ENCODE peak calls at places on chromosomes 3 and 15, in four cellular contexts. One of them, this sample, is unnamed.

GRCh38 chr3:12828751-12829150 is 12.6 kb downstream of the RPL32 start:
- DNase-seq in tibial nerve: no peak
- DNase-seq in kidney: no peak
- DNase-seq in tibial artery: no peak
- DNase-seq in this sample: no peak

GRCh38 chr3:13091898-13092620 is 18.8 kb upstream of the IQSEC1 start:
- DNase-seq in tibial nerve: peak
- DNase-seq in kidney: peak
- DNase-seq in tibial artery: peak
- DNase-seq in this sample: peak

GRCh38 chr3:133712017-133712416 is 34.2 kb upstream of the TF start:
- DNase-seq in tibial nerve: no peak
- DNase-seq in kidney: no peak
- DNase-seq in tibial artery: no peak
- DNase-seq in this sample: no peak

GRCh38 chr3:194364652-194365434 is 4.7 kb downstream of the LRRC15 start:
- DNase-seq in tibial nerve: no peak
- DNase-seq in kidney: peak
- DNase-seq in tibial artery: no peak
- DNase-seq in this sample: peak

GRCh38 chr15:40932625-40933519 is 3.7 kb downstream of the DLL4 start:
- DNase-seq in tibial nerve: no peak
- DNase-seq in kidney: no peak
- DNase-seq in tibial artery: no peak
- DNase-seq in this sample: no peak

GRCh38 chr3:52339612-52340011 is 23.5 kb downstream of the DNAH1 start:
- DNase-seq in tibial nerve: peak
- DNase-seq in kidney: no peak
- DNase-seq in tibial artery: no peak
- DNase-seq in this sample: peak

GRCh38 chr3:186219211-186219638 is 110.3 kb upstream of the ETV5 start:
- DNase-seq in tibial nerve: no peak
- DNase-seq in kidney: no peak
- DNase-seq in tibial artery: no peak
- DNase-seq in this sample: peak

GRCh38 chr3:66615643-66616301 is 115.0 kb upstream of the LRIG1 start:
- DNase-seq in tibial nerve: no peak
- DNase-seq in kidney: no peak
- DNase-seq in tibial artery: no peak
- DNase-seq in this sample: no peak

GRCh38 chr3:125238759-125239158 is 26.2 kb upstream of the SLC12A8 start:
- DNase-seq in tibial nerve: no peak
- DNase-seq in kidney: no peak
- DNase-seq in tibial artery: no peak
- DNase-seq in this sample: no peak

GRCh38 chr3:105957722-105958121 is 88.9 kb upstream of the CBLB start:
- DNase-seq in tibial nerve: no peak
- DNase-seq in kidney: no peak
- DNase-seq in tibial artery: no peak
- DNase-seq in this sample: no peak

GRCh38 chr3:52530918-52531635 is 2.6 kb downstream of the NT5DC2 start:
- DNase-seq in tibial nerve: no peak
- DNase-seq in kidney: peak
- DNase-seq in tibial artery: no peak
- DNase-seq in this sample: no peak

GRCh38 chr3:115698851-115699535 is 75.7 kb downstream of the GAP43 start:
- DNase-seq in tibial nerve: no peak
- DNase-seq in kidney: no peak
- DNase-seq in tibial artery: no peak
- DNase-seq in this sample: no peak

GRCh38 chr15:62647195-62647865 is 395.2 kb upstream of the TPM1 start:
- DNase-seq in tibial nerve: peak
- DNase-seq in kidney: no peak
- DNase-seq in tibial artery: no peak
- DNase-seq in this sample: no peak

GRCh38 chr3:171172070-171172469 is 145.6 kb upstream of the SLC2A2 start:
- DNase-seq in tibial nerve: no peak
- DNase-seq in kidney: no peak
- DNase-seq in tibial artery: no peak
- DNase-seq in this sample: no peak

GRCh38 chr15:66939016-66939415 is 126.4 kb upstream of the SMAD3 start:
- DNase-seq in tibial nerve: no peak
- DNase-seq in kidney: no peak
- DNase-seq in tibial artery: no peak
- DNase-seq in this sample: no peak

GRCh38 chr3:3200632-3201212 is 21.2 kb upstream of the CRBN start:
- DNase-seq in tibial nerve: peak
- DNase-seq in kidney: no peak
- DNase-seq in tibial artery: peak
- DNase-seq in this sample: peak

GRCh38 chr3:29605845-29606244 is 325.0 kb downstream of the RBMS3 start:
- DNase-seq in tibial nerve: no peak
- DNase-seq in kidney: no peak
- DNase-seq in tibial artery: no peak
- DNase-seq in this sample: no peak

GRCh38 chr3:58047806-58048205 is 39.6 kb downstream of the FLNB start:
- DNase-seq in tibial nerve: no peak
- DNase-seq in kidney: no peak
- DNase-seq in tibial artery: no peak
- DNase-seq in this sample: no peak

GRCh38 chr3:46742992-46743391 is 25.3 kb upstream of the PRSS50 start:
- DNase-seq in tibial nerve: no peak
- DNase-seq in kidney: no peak
- DNase-seq in tibial artery: no peak
- DNase-seq in this sample: no peak

GRCh38 chr3:119990888-119991287 is 103.4 kb downstream of the GSK3B start:
- DNase-seq in tibial nerve: no peak
- DNase-seq in kidney: no peak
- DNase-seq in tibial artery: no peak
- DNase-seq in this sample: no peak

GRCh38 chr3:140011611-140012277 is 76.8 kb downstream of the CLSTN2 start:
- DNase-seq in tibial nerve: no peak
- DNase-seq in kidney: no peak
- DNase-seq in tibial artery: no peak
- DNase-seq in this sample: no peak

GRCh38 chr3:187266691-187267090 is 24.8 kb downstream of the MASP1 start:
- DNase-seq in tibial nerve: no peak
- DNase-seq in kidney: no peak
- DNase-seq in tibial artery: no peak
- DNase-seq in this sample: no peak

GRCh38 chr3:187265461-187265955 is 26.0 kb downstream of the MASP1 start:
- DNase-seq in tibial nerve: no peak
- DNase-seq in kidney: no peak
- DNase-seq in tibial artery: no peak
- DNase-seq in this sample: no peak

GRCh38 chr3:187264051-187264450 is 27.5 kb downstream of the MASP1 start:
- DNase-seq in tibial nerve: no peak
- DNase-seq in kidney: no peak
- DNase-seq in tibial artery: no peak
- DNase-seq in this sample: no peak

GRCh38 chr3:187263270-187263669 is 28.3 kb downstream of the MASP1 start:
- DNase-seq in tibial nerve: no peak
- DNase-seq in kidney: no peak
- DNase-seq in tibial artery: no peak
- DNase-seq in this sample: no peak

GRCh38 chr3:187264946-187265345 is 26.6 kb downstream of the MASP1 start:
- DNase-seq in tibial nerve: no peak
- DNase-seq in kidney: no peak
- DNase-seq in tibial artery: no peak
- DNase-seq in this sample: no peak
- H3K27ac ChIP-seq in tibial nerve: no peak
- H3K27ac ChIP-seq in kidney: no peak
- H3K27ac ChIP-seq in tibial artery: no peak
- H3K27ac ChIP-seq in this sample: no peak

DNA sequence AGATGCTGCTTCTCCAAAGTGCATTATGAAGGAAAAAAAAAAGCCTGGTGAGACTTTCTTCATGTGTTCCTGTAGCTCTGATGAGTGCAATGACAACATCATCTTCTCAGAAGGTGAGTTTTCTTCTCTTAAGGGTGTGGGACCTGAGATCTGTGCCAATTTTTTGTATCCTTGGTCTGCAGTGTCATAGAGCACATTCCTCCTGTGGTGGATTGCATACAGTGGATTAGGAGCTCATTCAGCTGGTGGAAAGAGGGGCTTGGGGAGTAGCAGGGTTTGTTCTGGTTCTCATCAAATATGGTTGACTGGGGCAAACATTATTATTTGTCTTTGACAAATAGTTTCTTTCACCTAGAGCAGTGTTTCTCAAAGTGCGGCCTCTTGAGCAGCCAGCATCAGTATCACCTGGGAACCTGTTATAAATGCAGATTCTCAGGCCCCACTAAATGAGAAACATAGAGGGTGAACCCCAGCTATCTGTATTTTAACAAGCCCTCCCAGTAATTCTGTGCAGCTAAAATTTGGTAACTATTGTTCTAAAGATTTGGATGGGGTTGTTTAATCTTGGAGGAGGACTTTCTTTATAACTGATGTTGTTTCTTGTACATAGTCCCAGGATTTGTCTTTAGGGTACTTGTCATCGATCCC is 44.1 kb downstream of the TGFBR2 start:
- DNase-seq in tibial nerve: no peak
- DNase-seq in kidney: no peak
- DNase-seq in tibial artery: no peak
- DNase-seq in this sample: no peak
- H3K27ac ChIP-seq in tibial nerve: peak
- H3K27ac ChIP-seq in kidney: no peak
- H3K27ac ChIP-seq in tibial artery: no peak
- H3K27ac ChIP-seq in this sample: no peak

DNA sequence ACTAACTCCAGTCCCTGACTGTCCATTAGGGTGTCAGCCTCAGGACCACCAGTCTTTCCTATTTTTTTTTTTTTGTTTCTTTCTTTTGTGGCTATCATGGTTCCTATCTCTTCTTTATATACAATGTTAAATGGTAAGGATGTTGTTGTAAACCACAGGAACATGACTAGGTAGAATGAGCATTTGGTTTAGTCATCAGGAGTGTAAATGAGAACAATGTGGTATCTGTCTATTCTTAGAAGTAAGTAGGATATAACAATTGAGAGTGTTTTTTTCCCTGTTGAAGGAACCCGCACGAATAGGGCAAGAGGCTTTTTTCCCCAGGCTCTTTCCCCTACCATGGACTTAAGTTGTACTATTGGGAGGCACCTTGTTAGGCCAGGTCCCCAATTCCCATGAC is 880.3 kb upstream of the GBE1 start:
- DNase-seq in tibial nerve: no peak
- DNase-seq in kidney: no peak
- DNase-seq in tibial artery: no peak
- DNase-seq in this sample: no peak
- H3K27ac ChIP-seq in tibial nerve: no peak
- H3K27ac ChIP-seq in kidney: no peak
- H3K27ac ChIP-seq in tibial artery: no peak
- H3K27ac ChIP-seq in this sample: no peak

DNA sequence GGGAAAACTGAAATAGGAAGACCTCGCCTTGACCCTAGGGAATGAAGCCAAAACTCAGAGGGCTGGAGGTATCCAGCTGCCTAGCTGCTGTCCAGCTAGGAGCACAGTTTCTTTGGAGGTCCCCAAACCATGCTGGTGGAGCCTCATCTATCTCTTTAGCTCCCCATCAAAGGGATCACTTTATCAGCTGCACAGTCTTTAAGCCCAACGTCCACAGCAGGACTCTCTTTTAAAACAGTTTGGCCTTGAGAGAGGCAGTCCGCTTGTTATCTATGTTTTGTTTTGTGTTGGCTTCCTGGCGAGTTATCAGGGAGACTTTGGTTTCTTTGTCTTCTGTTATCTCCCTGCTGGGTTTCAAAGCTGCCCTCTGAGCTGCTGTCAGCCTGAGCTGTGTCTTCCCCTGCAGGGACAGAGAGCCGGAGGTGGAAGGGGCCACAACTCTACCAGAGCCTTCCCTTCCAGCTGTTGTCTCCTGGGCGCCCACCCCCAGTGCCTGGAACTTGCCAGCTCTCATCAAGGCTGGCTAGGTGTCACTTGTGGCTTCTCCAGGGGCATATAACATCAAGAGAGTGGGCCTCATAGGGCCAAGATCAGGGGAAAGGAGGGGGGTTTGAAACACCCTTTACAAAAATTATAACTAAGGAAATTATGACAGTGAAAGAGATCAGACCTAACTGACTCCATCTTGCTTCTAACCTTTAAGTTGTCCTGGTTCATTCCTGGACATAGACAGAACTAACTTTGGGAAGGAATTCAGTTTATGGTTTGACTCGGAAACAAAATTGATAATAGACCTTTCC is 61.4 kb upstream of the C15orf39 start:
- DNase-seq in tibial nerve: no peak
- DNase-seq in kidney: no peak
- DNase-seq in tibial artery: no peak
- DNase-seq in this sample: no peak
- H3K27ac ChIP-seq in tibial nerve: no peak
- H3K27ac ChIP-seq in kidney: no peak
- H3K27ac ChIP-seq in tibial artery: no peak
- H3K27ac ChIP-seq in this sample: no peak

DNA sequence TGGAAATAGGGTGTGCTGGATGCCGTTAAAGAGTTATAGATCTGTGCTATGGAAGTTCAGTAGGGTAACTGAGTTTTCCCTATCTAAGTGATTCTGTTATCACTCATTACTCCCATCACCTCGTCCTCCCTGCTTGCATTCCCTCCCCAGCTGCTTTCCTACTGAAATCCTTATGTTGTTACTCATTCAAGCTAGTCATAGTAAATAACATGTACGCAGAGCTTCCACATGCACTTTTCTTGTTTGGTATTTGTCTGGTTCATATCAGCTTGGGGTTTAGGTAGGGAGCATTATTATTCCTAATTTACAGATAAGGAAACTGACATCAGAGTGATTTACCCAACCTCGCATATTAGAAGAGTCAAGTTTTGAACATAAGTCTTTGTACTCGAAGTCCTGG is 135.1 kb downstream of the HCN4 start:
- DNase-seq in tibial nerve: no peak
- DNase-seq in kidney: no peak
- DNase-seq in tibial artery: no peak
- DNase-seq in this sample: no peak
- H3K27ac ChIP-seq in tibial nerve: no peak
- H3K27ac ChIP-seq in kidney: no peak
- H3K27ac ChIP-seq in tibial artery: no peak
- H3K27ac ChIP-seq in this sample: no peak

DNA sequence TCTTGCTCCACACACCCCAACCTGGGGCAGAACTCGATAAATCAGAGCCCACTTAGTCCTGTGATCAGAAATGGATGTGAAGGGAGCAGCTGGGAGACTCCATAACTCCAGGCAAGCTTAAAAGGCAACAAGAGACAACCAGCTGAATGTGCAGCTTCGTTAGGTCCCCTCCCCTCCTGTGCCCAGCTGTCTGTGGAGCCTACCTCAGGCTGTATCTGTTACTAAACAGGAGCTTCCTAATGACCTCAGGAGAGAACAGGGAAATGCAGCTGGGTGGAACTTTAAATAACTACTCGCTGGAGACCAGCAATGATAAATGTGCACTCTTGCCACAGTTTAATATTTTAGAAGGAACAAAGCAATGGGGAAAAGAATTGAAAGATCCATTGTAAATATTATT is 25.9 kb downstream of the SLC9A9 start:
- DNase-seq in tibial nerve: no peak
- DNase-seq in kidney: no peak
- DNase-seq in tibial artery: no peak
- DNase-seq in this sample: peak
- H3K27ac ChIP-seq in tibial nerve: peak
- H3K27ac ChIP-seq in kidney: no peak
- H3K27ac ChIP-seq in tibial artery: no peak
- H3K27ac ChIP-seq in this sample: no peak

GRCh38 chr15:78004222-78004727 is 73.2 kb downstream of the TBC1D2B start:
- DNase-seq in tibial nerve: no peak
- DNase-seq in kidney: no peak
- DNase-seq in tibial artery: no peak
- DNase-seq in this sample: no peak
- H3K27ac ChIP-seq in tibial nerve: no peak
- H3K27ac ChIP-seq in kidney: no peak
- H3K27ac ChIP-seq in tibial artery: peak
- H3K27ac ChIP-seq in this sample: no peak

This sample was measured in WERI-Rb-1.